ENCODE peak calls at places on chromosomes 12 and 14, in ten cellular contexts. R is dermis microvascular lymphatic vessel endothelial cell; N is NCI-H146; L is glutamatergic neuron; S is ACHN; Q is activated CD4-positive, alpha-beta T cell treated with anti-CD3 and anti-CD28 coated beads, Interleukin-2, amount 50 U/mL, for 1 hour; T is NCI-H2081; U is MCF 10A; D is A172; Z is activated T-helper 1 cell treated with anti-CD3 and anti-CD28 coated beads, Interleukin-12 subunit alpha, Interleukin-12 subunit beta, Interleukin-2, Interleukin-4 antibody, amounts not matched to agents 30 ng/mL and 10 ng/mL and 1 ng/mL, durations not matched to agents 14 hours and 24 hours and 36 hours. I is an unnamed sample.

GRCh38 chr12:101564912-101565311 is 29.9 kb upstream of the MYBPC1 start:
- DNase-seq in R (no peak), N (no peak), L (no peak), S (no peak), Q (no peak), T (no peak), U (peak), D (no peak), Z (no peak), I (no peak)

GRCh38 chr14:57502581-57503254 is 9.1 kb upstream of the CCDC198 start:
- DNase-seq in R (no peak), N (no peak), L (peak), S (no peak), Q (no peak), T (no peak), U (peak), D (no peak), Z (no peak), I (peak)

GRCh38 chr14:49766839-49767238 is 1.1 kb upstream of the KLHDC2 start:
- DNase-seq in R (peak), N (no peak), L (no peak), S (peak), Q (no peak), T (no peak), U (no peak), D (no peak), Z (no peak), I (peak)

GRCh38 chr12:91272456-91273063 is 89.9 kb upstream of the DCN start:
- DNase-seq in R (no peak), N (no peak), L (no peak), S (no peak), Q (no peak), T (no peak), U (peak), D (no peak), Z (no peak), I (no peak)

GRCh38 chr12:84843588-84844144 is 68.9 kb downstream of the SLC6A15 start:
- DNase-seq in R (no peak), N (no peak), L (no peak), S (no peak), Q (no peak), T (no peak), U (no peak), D (no peak), Z (no peak), I (no peak)

GRCh38 chr12:27623645-27624044 is 72.6 kb upstream of the REP15 start:
- DNase-seq in R (peak), N (no peak), L (no peak), S (no peak), Q (no peak), T (no peak), U (no peak), D (no peak), Z (no peak), I (no peak)

GRCh38 chr12:90456248-90456647 is 498.7 kb downstream of the CCER1 start:
- DNase-seq in R (no peak), N (no peak), L (no peak), S (no peak), Q (no peak), T (no peak), U (no peak), D (no peak), Z (no peak), I (no peak)

GRCh38 chr12:3365416-3366385 is 125.3 kb upstream of the PRMT8 start:
- DNase-seq in R (peak), N (peak), L (peak), S (peak), Q (no peak), T (peak), U (peak), D (no peak), Z (no peak), I (peak)

GRCh38 chr12:25328082-25328712 is 77.5 kb upstream of the KRAS start:
- DNase-seq in R (peak), N (no peak), L (no peak), S (no peak), Q (no peak), T (peak), U (peak), D (peak), Z (no peak), I (peak)

GRCh38 chr14:85416771-85417170 is 113.2 kb upstream of the FLRT2 start:
- DNase-seq in R (peak), N (no peak), L (no peak), S (peak), Q (no peak), T (no peak), U (peak), D (peak), Z (no peak), I (peak)

GRCh38 chr14:89615421-89615820 is 198.4 kb upstream of the FOXN3 start:
- DNase-seq in R (peak), N (no peak), L (no peak), S (no peak), Q (no peak), T (no peak), U (no peak), D (no peak), Z (no peak), I (no peak)

GRCh38 chr12:98182791-98183190 is 332.6 kb upstream of the TMPO start:
- DNase-seq in R (no peak), N (peak), L (no peak), S (no peak), Q (no peak), T (peak), U (no peak), D (no peak), Z (no peak), I (no peak)

GRCh38 chr12:102824218-102824835 is 92.7 kb downstream of the PAH start:
- DNase-seq in R (peak), N (no peak), L (peak), S (peak), Q (no peak), T (no peak), U (peak), D (no peak), Z (no peak), I (peak)

GRCh38 chr14:69612014-69612758 is 790 bp downstream of the SUSD6 start:
- DNase-seq in R (peak), N (peak), L (peak), S (peak), Q (peak), T (no peak), U (peak), D (no peak), Z (no peak), I (no peak)

GRCh38 chr12:131827961-131828534 is at the start of gene MMP17:
- DNase-seq in R (peak), N (peak), L (peak), S (peak), Q (no peak), T (no peak), U (peak), D (peak), Z (peak), I (peak)

GRCh38 chr12:128180166-128180565 is 86.8 kb upstream of the TMEM132C start:
- DNase-seq in R (no peak), N (no peak), L (no peak), S (no peak), Q (no peak), T (no peak), U (no peak), D (no peak), Z (no peak), I (no peak)

GRCh38 chr12:21818627-21819026 is 44.1 kb upstream of the KCNJ8 start:
- DNase-seq in R (no peak), N (no peak), L (no peak), S (no peak), Q (no peak), T (no peak), U (peak), D (no peak), Z (no peak), I (no peak)

GRCh38 chr12:92482599-92482998 is 220.2 kb upstream of the PLEKHG7 start:
- DNase-seq in R (no peak), N (no peak), L (no peak), S (no peak), Q (no peak), T (no peak), U (no peak), D (no peak), Z (no peak), I (no peak)

GRCh38 chr12:5012337-5012736 is 31.3 kb upstream of the KCNA5 start:
- DNase-seq in R (no peak), N (no peak), L (no peak), S (no peak), Q (no peak), T (no peak), U (no peak), D (no peak), Z (no peak), I (no peak)

GRCh38 chr14:67820428-67820881 is 876 bp downstream of the RAD51B start:
- DNase-seq in R (peak), N (peak), L (no peak), S (peak), Q (no peak), T (no peak), U (peak), D (no peak), Z (no peak), I (peak)

GRCh38 chr14:50364792-50365191 is 31.9 kb downstream of the CDKL1 start:
- DNase-seq in R (no peak), N (no peak), L (no peak), S (no peak), Q (no peak), T (no peak), U (no peak), D (no peak), Z (no peak), I (peak)

GRCh38 chr12:14635776-14636175 is 60.6 kb downstream of the GUCY2C start:
- DNase-seq in R (no peak), N (no peak), L (no peak), S (no peak), Q (no peak), T (no peak), U (no peak), D (no peak), Z (no peak), I (no peak)

GRCh38 chr14:92866181-92866752 is 56.7 kb upstream of the CHGA start:
- DNase-seq in R (peak), N (no peak), L (no peak), S (no peak), Q (no peak), T (no peak), U (no peak), D (no peak), Z (no peak), I (no peak)

GRCh38 chr12:132698336-132698735 is 10.9 kb downstream of the PXMP2 start:
- DNase-seq in R (no peak), N (no peak), L (no peak), S (no peak), Q (no peak), T (no peak), U (no peak), D (no peak), Z (no peak), I (no peak)

GRCh38 chr12:110616471-110617115 is 2.7 kb downstream of the TCTN1 start:
- DNase-seq in R (no peak), N (no peak), L (no peak), S (no peak), Q (no peak), T (no peak), U (no peak), D (no peak), Z (no peak), I (no peak)

I was measured in hepatocyte.